ENCODE peak calls at places on chromosomes 16 and 17, in ten cellular contexts. D is brain microvascular endothelial cell, V is progenitor cell of endocrine pancreas, H is GM13977, N is upper lobe of right lung, J is foreskin fibroblast, R is ovary, M is fibroblast of lung, U is astrocyte, W is fibroblast of mammary gland. Y is an unnamed sample.

GRCh38 chr16:1003551-1004347 is 22.2 kb downstream of the SOX8 start:
- DNase-seq in D (peak; percentile 22), V (no peak), H (no peak), N (no peak), J (no peak), R (no peak), M (no peak), U (peak; percentile 23), W (peak; percentile 26), Y (no peak)

GRCh38 chr16:86491643-86492030 is 18.7 kb upstream of the FOXF1 start:
- DNase-seq in D (no peak), V (no peak), H (no peak), N (no peak), J (no peak), R (no peak), M (no peak), U (no peak), W (no peak), Y (no peak)

GRCh38 chr16:87180069-87180468 is 137.1 kb downstream of the C16orf95 start:
- DNase-seq in D (no peak), V (no peak), H (no peak), N (no peak), J (no peak), R (no peak), M (no peak), U (no peak), W (no peak), Y (no peak)

GRCh38 chr17:13031718-13032350 is 14.0 kb upstream of the ELAC2 start:
- DNase-seq in D (peak; percentile 28), V (peak; percentile 26), H (peak; percentile 48), N (no peak), J (peak; percentile 78), R (no peak), M (peak; percentile 59), U (no peak), W (peak; percentile 59), Y (no peak)

GRCh38 chr16:10941127-10941933 is 938 bp downstream of the DEXI start:
- DNase-seq in D (no peak), V (no peak), H (no peak), N (peak; percentile 70), J (peak; percentile 39), R (peak; percentile 61), M (no peak), U (no peak), W (no peak), Y (no peak)

GRCh38 chr17:245611-246010 is 64.2 kb upstream of the DOC2B start:
- DNase-seq in D (no peak), V (no peak), H (no peak), N (peak; percentile 57), J (no peak), R (no peak), M (no peak), U (no peak), W (no peak), Y (no peak)

GRCh38 chr17:80455328-80455710 is 21.1 kb downstream of the NPTX1 start:
- DNase-seq in D (peak; percentile 38), V (peak; percentile 48), H (peak; percentile 84), N (no peak), J (no peak), R (no peak), M (no peak), U (no peak), W (no peak), Y (no peak)

GRCh38 chr17:66508896-66509843 is 206.8 kb downstream of the PRKCA start:
- DNase-seq in D (peak; percentile 52), V (no peak), H (no peak), N (peak; percentile 69), J (peak; percentile 75), R (no peak), M (peak; percentile 74), U (peak; percentile 87), W (peak; percentile 93), Y (no peak)

GRCh38 chr17:32755045-32755805 is 121.7 kb downstream of the MYO1D start:
- DNase-seq in D (peak; percentile 41), V (no peak), H (peak; percentile 46), N (no peak), J (peak; percentile 71), R (no peak), M (peak; percentile 86), U (peak; percentile 62), W (peak; percentile 77), Y (no peak)

GRCh38 chr17:17446666-17447155 is 30.1 kb upstream of the MED9 start:
- DNase-seq in D (no peak), V (no peak), H (no peak), N (no peak), J (no peak), R (no peak), M (no peak), U (no peak), W (no peak), Y (no peak)

DNA sequence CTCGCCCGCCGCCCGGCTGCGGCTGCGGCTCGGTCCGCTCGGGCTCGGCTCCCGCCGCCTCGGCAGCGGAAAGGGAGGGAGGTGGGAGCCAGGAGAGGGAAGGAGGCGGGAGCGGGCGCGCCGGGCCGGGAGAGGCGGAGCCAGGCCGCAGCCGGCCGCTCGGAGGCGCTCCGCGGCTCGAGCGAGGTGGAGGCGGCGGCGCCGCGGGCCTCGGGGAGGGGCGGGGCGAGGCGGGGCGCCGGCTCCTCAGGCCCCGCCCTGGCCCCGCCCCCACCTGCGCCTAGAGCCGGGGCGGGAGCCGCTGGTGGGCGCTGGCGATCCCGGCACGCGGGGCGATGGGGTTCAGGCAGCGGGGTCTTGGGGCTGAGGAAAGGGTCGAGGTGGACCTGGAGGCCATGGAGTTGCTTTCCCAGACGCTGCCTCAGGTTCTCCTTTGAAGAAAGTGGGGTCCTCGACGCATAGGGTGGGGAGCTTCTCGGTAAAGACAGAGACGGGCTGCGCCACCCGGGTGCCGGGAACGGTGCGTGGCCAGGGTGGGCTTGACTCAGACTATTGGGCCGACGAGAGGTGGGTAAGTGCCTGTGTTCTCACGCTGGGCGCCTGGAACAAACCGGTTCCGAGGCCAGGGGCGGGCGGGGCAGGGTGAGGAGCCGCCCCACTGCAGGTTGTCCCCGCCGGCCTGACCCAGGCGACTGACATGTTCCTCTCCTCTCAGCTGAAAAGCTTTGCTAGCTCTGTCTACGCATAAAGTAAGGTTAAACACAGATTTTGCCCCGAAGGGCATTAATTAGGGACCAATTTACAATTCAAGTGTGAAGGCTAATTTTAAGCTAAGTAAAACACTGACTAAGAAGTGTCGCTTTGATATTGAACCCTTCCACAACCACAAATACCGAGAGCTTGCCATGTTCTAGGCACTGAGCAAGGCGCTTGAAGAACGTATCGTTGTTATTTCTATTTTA is at the start of gene CMTM4:
- DNase-seq in D (peak; percentile 51), V (peak; percentile 79), H (peak; percentile 97), N (peak; percentile 94), J (peak; percentile 96), R (peak; percentile 90), M (peak; percentile 79), U (peak; percentile 64), W (peak; percentile 77), Y (peak; percentile 67)
- TF ChIP-seq CTCF in D (no peak), V (peak; percentile 37), H (peak; percentile 49), N (peak; percentile 5), J (no peak), R (no peak), M (no peak), U (no peak), W (no peak), Y (no peak)

GRCh38 chr17:49730787-49731441 is 23.1 kb upstream of the SLC35B1 start:
- DNase-seq in D (no peak), V (no peak), H (no peak), N (no peak), J (peak; percentile 10), R (no peak), M (no peak), U (no peak), W (no peak), Y (no peak)

GRCh38 chr17:49730078-49730786 is 22.5 kb upstream of the SLC35B1 start:
- DNase-seq in D (peak; percentile 40), V (no peak), H (no peak), N (no peak), J (peak; percentile 87), R (peak; percentile 89), M (peak; percentile 94), U (peak; percentile 92), W (peak; percentile 93), Y (no peak)

GRCh38 chr17:49729074-49729473 is 21.3 kb upstream of the SLC35B1 start:
- DNase-seq in D (no peak), V (no peak), H (no peak), N (no peak), J (peak; percentile 18), R (no peak), M (no peak), U (no peak), W (no peak), Y (no peak)

GRCh38 chr17:49727353-49727752 is 19.6 kb upstream of the SLC35B1 start:
- DNase-seq in D (no peak), V (no peak), H (no peak), N (no peak), J (no peak), R (no peak), M (no peak), U (no peak), W (no peak), Y (no peak)

GRCh38 chr17:49728425-49728824 is 20.7 kb upstream of the SLC35B1 start:
- DNase-seq in D (no peak), V (no peak), H (no peak), N (no peak), J (no peak), R (no peak), M (no peak), U (no peak), W (no peak), Y (no peak)
- TF ChIP-seq CTCF in D (no peak), V (no peak), H (no peak), N (no peak), J (no peak), R (no peak), M (no peak), U (no peak), W (no peak), Y (no peak)

GRCh38 chr16:47750371-47750770 is 289.2 kb downstream of the PHKB start:
- DNase-seq in D (no peak), V (no peak), H (no peak), N (no peak), J (peak; percentile 16), R (no peak), M (no peak), U (no peak), W (peak; percentile 6), Y (no peak)
- TF ChIP-seq CTCF in D (no peak), V (no peak), H (no peak), N (no peak), J (no peak), R (no peak), M (no peak), U (no peak), W (no peak), Y (no peak)

DNA sequence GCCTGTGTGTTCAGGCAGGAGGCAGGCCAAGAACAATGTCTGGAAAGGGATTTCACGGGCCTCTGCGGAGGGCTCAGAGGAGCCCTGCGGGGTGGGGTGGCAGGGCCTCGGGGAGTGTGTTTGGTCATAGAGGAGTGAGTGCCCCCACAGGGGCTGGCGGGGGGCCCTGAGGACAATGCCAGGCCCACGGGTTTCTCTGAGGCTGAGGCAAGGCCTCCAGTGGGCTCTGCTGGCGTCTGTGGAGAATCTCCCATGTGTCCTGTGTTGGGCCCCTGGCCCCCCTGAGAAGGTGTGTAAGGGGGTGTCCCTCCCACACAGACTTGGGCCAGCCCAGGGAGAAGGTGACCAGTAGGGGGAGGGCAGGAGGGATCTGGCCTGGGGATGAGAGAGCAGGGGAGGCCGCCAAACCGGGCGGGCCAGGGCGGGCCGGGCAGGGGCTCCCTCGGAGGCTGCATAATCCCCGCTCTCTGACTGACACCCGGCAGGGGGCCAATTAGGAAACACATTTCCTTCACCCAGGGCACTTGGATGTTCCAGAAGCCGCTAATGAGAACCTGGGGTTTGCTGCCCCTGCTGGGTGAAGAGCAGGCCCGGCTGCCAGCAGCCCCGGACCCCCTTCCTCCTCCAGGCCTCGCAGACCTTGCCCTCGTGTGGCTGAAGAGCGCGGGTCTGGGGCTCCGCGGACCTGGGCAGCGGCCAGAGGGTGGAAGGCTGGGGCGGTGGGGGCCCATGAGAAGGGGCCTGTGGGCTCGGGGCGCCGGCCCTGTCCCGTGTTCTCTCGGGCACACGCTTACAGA is 204.2 kb downstream of the NTN1 start:
- DNase-seq in D (no peak), V (no peak), H (no peak), N (no peak), J (no peak), R (no peak), M (no peak), U (no peak), W (no peak), Y (no peak)
- TF ChIP-seq CTCF in D (no peak), V (peak; percentile 46), H (no peak), N (no peak), J (peak; percentile 2), R (no peak), M (no peak), U (no peak), W (no peak), Y (no peak)

Y was measured in natural killer cell.